ENCODE peak calls at places on chromosome 1, in seven cellular contexts. H, V, I, L, Z, K and A are unnamed samples.

GRCh38 chr1:116878804-116879477 is 30.8 kb upstream of the PTGFRN start:
- DNase-seq in H (no peak), V (no peak), I (peak; percentile 65), L (peak; percentile 72), Z (peak; percentile 56), K (no peak), A (no peak)

GRCh38 chr1:31381394-31382287 is 8.8 kb upstream of the FABP3 start:
- DNase-seq in H (peak; percentile 44), V (no peak), I (no peak), L (no peak), Z (peak; percentile 43), K (no peak), A (no peak)

GRCh38 chr1:113931456-113931855 is 2.3 kb downstream of the HIPK1 start:
- DNase-seq in H (no peak), V (no peak), I (no peak), L (no peak), Z (no peak), K (no peak), A (peak; percentile 67)

GRCh38 chr1:67724928-67725560 is 40.0 kb downstream of the GADD45A start:
- DNase-seq in H (no peak), V (no peak), I (peak; percentile 59), L (no peak), Z (no peak), K (no peak), A (no peak)

GRCh38 chr1:56975446-56975845 is 9.6 kb upstream of the C8B start:
- DNase-seq in H (no peak), V (no peak), I (no peak), L (no peak), Z (no peak), K (no peak), A (no peak)

GRCh38 chr1:186812560-186812959 is 16.2 kb upstream of the PLA2G4A start:
- DNase-seq in H (no peak), V (no peak), I (no peak), L (no peak), Z (no peak), K (no peak), A (no peak)

GRCh38 chr1:30371179-30371788 is 352.1 kb downstream of the MATN1 start:
- DNase-seq in H (no peak), V (no peak), I (no peak), L (no peak), Z (no peak), K (no peak), A (no peak)

GRCh38 chr1:162166934-162167615 is 97.6 kb downstream of the NOS1AP start:
- DNase-seq in H (no peak), V (no peak), I (no peak), L (no peak), Z (no peak), K (no peak), A (no peak)

GRCh38 chr1:3071507-3072177 is 2.6 kb downstream of the PRDM16 start:
- DNase-seq in H (no peak), V (no peak), I (no peak), L (no peak), Z (no peak), K (no peak), A (no peak)

GRCh38 chr1:3074297-3074741 is 5.3 kb downstream of the PRDM16 start:
- DNase-seq in H (no peak), V (peak; percentile 58), I (no peak), L (no peak), Z (peak; percentile 33), K (no peak), A (no peak)

GRCh38 chr1:3073520-3074296 is 4.7 kb downstream of the PRDM16 start:
- DNase-seq in H (no peak), V (no peak), I (no peak), L (no peak), Z (peak; percentile 49), K (no peak), A (no peak)

GRCh38 chr1:3072178-3072947 is 3.4 kb downstream of the PRDM16 start:
- DNase-seq in H (no peak), V (no peak), I (no peak), L (no peak), Z (peak; percentile 45), K (no peak), A (no peak)

DNA sequence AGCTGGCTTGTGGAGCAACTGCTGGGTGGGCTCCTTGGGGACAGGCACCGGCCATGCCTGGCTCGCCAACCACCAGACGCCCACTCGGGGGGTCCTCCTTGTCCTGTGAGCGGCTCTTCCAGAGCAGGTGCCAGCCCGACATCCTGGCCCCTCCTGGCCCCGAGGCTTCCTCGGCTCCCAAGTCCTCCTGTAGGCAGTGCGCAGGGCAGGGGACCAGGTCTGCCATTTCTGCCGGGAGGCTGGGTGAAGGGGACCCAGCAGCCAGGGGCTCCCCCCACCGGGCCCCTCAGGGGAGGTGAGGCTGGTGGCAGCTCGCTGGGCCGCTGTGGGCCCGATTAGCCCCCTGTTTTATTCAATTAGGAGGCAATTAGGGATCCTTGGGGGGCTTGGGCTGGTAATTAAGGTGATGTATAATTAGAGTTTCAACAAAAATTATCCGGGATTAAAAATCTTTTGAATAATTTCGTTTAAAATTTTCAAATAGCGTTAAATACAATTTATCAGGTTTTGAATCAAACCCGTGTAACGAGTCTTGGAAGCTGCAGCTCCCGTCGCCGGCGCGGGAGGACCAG is 4.0 kb downstream of the PRDM16 start:
- DNase-seq in H (no peak), V (no peak), I (no peak), L (no peak), Z (peak; percentile 24), K (no peak), A (no peak)
- H3K4me3 ChIP-seq in H (no peak overlapping the region), V (peak overlapping the region; percentile 77), I (no peak overlapping the region), L (no peak overlapping the region), Z (peak overlapping the region; percentile 82), K (no peak overlapping the region), A (no peak overlapping the region)

DNA sequence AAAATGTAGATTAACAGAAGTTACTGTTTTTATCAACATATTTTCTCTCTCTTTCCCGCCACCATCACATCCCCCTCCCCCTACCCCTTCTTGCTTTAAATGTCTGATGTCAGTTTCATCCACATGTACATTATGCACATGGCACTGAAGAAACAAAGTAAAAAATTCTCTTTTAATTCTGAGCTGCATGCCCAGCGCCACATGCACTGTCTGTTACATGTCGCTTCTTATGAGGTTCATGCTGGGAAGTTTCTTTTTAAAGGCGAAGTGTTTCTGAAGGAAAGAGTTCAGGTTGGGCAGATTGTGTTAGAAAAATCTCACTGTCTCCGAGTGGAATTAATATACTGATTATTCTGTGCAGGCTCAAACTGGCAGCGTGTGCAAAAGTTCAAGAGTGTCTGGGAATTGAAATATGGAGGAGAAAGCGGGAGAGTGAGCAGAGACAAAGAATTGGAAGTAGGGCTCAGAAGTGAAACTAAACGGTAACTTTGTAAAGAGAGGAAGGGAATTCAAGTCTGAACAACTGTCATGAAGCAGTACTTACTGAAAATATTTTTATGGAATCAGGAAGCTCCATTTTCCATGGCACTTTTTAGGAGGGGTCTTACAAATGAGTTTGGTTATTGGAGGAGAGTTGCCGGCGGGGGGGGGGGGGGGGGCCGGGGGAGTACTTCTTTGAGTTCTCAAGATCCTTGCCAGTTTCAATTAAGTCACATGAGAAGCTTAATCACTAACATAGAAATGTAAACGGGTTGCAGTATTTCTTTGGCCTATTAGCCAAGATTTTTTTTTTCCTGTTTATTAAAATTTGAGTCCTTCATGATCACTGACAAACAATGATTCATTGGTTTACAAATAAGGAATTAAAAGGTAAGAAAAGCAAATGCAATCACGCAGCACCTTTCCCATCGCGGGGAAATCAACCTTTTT is 217.7 kb downstream of the SDCCAG8 start:
- DNase-seq in H (no peak), V (no peak), I (no peak), L (no peak), Z (no peak), K (no peak), A (no peak)
- H3K4me3 ChIP-seq in H (no peak overlapping the region), V (peak overlapping the region; percentile 2), I (peak overlapping the region; percentile 32), L (no peak overlapping the region), Z (no peak overlapping the region), K (peak overlapping the region; percentile 10), A (no peak overlapping the region)

GRCh38 chr1:244325056-244325764 is 126.5 kb downstream of the ADSS2 start:
- DNase-seq in H (no peak), V (no peak), I (no peak), L (no peak), Z (no peak), K (peak; percentile 11), A (peak; percentile 29)

GRCh38 chr1:244322791-244323521 is 128.8 kb downstream of the ADSS2 start:
- DNase-seq in H (peak; percentile 58), V (peak; percentile 53), I (peak; percentile 61), L (no peak), Z (no peak), K (peak; percentile 12), A (peak; percentile 53)

GRCh38 chr1:244326757-244327156 is 125.0 kb downstream of the ADSS2 start:
- DNase-seq in H (no peak), V (no peak), I (no peak), L (no peak), Z (no peak), K (no peak), A (no peak)

GRCh38 chr1:244322181-244322580 is 129.5 kb downstream of the ADSS2 start:
- DNase-seq in H (no peak), V (no peak), I (no peak), L (no peak), Z (no peak), K (no peak), A (no peak)

GRCh38 chr1:244324176-244324883 is 127.4 kb downstream of the ADSS2 start:
- DNase-seq in H (no peak), V (no peak), I (no peak), L (no peak), Z (no peak), K (no peak), A (no peak)
- H3K4me3 ChIP-seq in H (no peak overlapping the region), V (no peak overlapping the region), I (no peak overlapping the region), L (no peak overlapping the region), Z (no peak overlapping the region), K (peak overlapping the region; percentile 20), A (peak overlapping the region; percentile 7)

GRCh38 chr1:236508593-236509027 is 15.2 kb upstream of the LGALS8 start:
- DNase-seq in H (no peak), V (no peak), I (no peak), L (no peak), Z (no peak), K (no peak), A (no peak)

GRCh38 chr1:236509647-236510401 is 14.0 kb upstream of the LGALS8 start:
- DNase-seq in H (peak; percentile 53), V (no peak), I (no peak), L (no peak), Z (no peak), K (no peak), A (no peak)

GRCh38 chr1:236509203-236509602 is 14.6 kb upstream of the LGALS8 start:
- DNase-seq in H (no peak), V (no peak), I (no peak), L (no peak), Z (no peak), K (no peak), A (no peak)

GRCh38 chr1:236502972-236503639 is 20.7 kb upstream of the LGALS8 start:
- DNase-seq in H (peak; percentile 63), V (peak; percentile 52), I (no peak), L (no peak), Z (peak; percentile 42), K (peak; percentile 9), A (no peak)

DNA sequence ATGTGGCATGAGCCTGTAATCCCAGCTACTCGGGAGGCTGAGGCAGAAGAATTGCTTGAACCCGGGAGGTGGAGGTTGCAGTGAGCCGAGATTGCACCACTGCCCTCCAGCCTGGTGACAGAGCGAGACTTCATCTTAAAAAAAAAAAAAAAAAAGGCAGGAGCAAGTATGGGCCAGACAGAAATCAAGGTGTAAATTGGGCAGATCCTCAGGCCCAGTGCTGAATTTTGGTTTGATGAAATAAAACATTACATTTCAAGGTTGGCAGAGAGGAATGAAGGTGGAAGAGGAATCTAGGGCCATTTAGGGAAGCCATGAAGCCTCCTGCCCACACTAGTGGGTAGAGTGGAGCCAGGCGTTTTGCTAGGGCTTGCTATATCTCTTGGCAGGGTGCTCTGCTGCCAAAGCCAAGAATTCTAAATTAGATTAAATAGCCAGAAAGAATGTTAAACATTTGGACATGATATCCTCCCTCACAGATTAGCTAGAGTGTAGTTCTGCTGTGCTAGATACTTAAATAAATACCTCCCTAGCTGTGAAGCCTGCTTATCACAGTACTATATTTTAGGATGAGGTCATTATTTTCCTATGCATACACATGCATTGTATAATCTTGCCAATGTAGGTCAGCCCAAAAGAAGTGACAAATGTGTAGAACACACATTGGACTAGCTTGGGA is 16.6 kb upstream of the LGALS8 start:
- DNase-seq in H (no peak), V (no peak), I (no peak), L (no peak), Z (no peak), K (no peak), A (no peak)
- H3K4me3 ChIP-seq in H (no peak overlapping the region), V (no peak overlapping the region), I (no peak overlapping the region), L (no peak overlapping the region), Z (no peak overlapping the region), K (no peak overlapping the region), A (no peak overlapping the region)